ENCODE peak calls at places on chromosome 19, in nine cellular contexts. W, D, U, J, X, Q, Z, R and N are unnamed samples.

GRCh38 chr19:29562299-29563297 is 36.8 kb downstream of the VSTM2B start:
- DNase-seq in W (no peak), D (no peak), U (no peak), J (no peak), X (no peak), Q (no peak), Z (no peak), R (no peak), N (no peak)

GRCh38 chr19:8395621-8396082 is 5.5 kb downstream of the RAB11B start:
- DNase-seq in W (no peak), D (no peak), U (no peak), J (no peak), X (no peak), Q (no peak), Z (no peak), R (no peak), N (no peak)

GRCh38 chr19:51687791-51688664 is 5.1 kb upstream of the SPACA6 start:
- DNase-seq in W (no peak), D (no peak), U (no peak), J (no peak), X (peak), Q (peak), Z (no peak), R (peak), N (peak)

GRCh38 chr19:802497-802887 is 5.2 kb downstream of the PTBP1 start:
- DNase-seq in W (no peak), D (no peak), U (no peak), J (no peak), X (no peak), Q (no peak), Z (no peak), R (no peak), N (no peak)

GRCh38 chr19:38691938-38692457 is 44.5 kb downstream of the ACTN4 start:
- DNase-seq in W (no peak), D (no peak), U (peak), J (no peak), X (no peak), Q (no peak), Z (no peak), R (no peak), N (no peak)

GRCh38 chr19:4354897-4355296 is 11.5 kb downstream of the MPND start:
- DNase-seq in W (no peak), D (no peak), U (no peak), J (no peak), X (no peak), Q (no peak), Z (no peak), R (no peak), N (no peak)

GRCh38 chr19:2371656-2372055 is 11.6 kb downstream of the TMPRSS9 start:
- DNase-seq in W (no peak), D (no peak), U (no peak), J (no peak), X (no peak), Q (no peak), Z (no peak), R (no peak), N (no peak)

GRCh38 chr19:16654621-16655020 is 5.3 kb downstream of the SMIM7 start:
- DNase-seq in W (no peak), D (no peak), U (no peak), J (no peak), X (no peak), Q (no peak), Z (no peak), R (peak), N (peak)

GRCh38 chr19:52221031-52221430 is 31.2 kb downstream of the PPP2R1A start:
- DNase-seq in W (no peak), D (no peak), U (no peak), J (no peak), X (no peak), Q (no peak), Z (no peak), R (no peak), N (no peak)

GRCh38 chr19:571127-571974 is 1.0 kb upstream of the BSG start:
- DNase-seq in W (peak), D (peak), U (no peak), J (no peak), X (no peak), Q (no peak), Z (peak), R (no peak), N (peak)

GRCh38 chr19:11295665-11296245 is at the start of gene TSPAN16:
- DNase-seq in W (no peak), D (no peak), U (no peak), J (no peak), X (no peak), Q (no peak), Z (no peak), R (peak), N (no peak)

GRCh38 chr19:18718846-18719458 is 35.5 kb downstream of the CRTC1 start:
- DNase-seq in W (no peak), D (no peak), U (no peak), J (no peak), X (no peak), Q (no peak), Z (no peak), R (no peak), N (no peak)

GRCh38 chr19:3656073-3656746 is 29.6 kb upstream of the CACTIN start:
- DNase-seq in W (no peak), D (no peak), U (no peak), J (no peak), X (no peak), Q (no peak), Z (no peak), R (no peak), N (no peak)

GRCh38 chr19:11010041-11010440 is 49.2 kb downstream of the SMARCA4 start:
- DNase-seq in W (no peak), D (no peak), U (no peak), J (no peak), X (no peak), Q (no peak), Z (no peak), R (no peak), N (no peak)

GRCh38 chr19:54029930-54030490 is 33.7 kb downstream of the VSTM1 start:
- DNase-seq in W (peak), D (peak), U (peak), J (peak), X (peak), Q (peak), Z (peak), R (peak), N (peak)

GRCh38 chr19:56721714-56722113 is 50.2 kb upstream of the ZNF835 start:
- DNase-seq in W (no peak), D (no peak), U (no peak), J (no peak), X (no peak), Q (no peak), Z (no peak), R (no peak), N (no peak)

GRCh38 chr19:39409886-39410619 is 2.4 kb upstream of the PLEKHG2 start:
- DNase-seq in W (peak), D (peak), U (no peak), J (no peak), X (peak), Q (peak), Z (peak), R (no peak), N (peak)

GRCh38 chr19:48798937-48799336 is 11.9 kb downstream of the BCAT2 start:
- DNase-seq in W (no peak), D (no peak), U (no peak), J (no peak), X (no peak), Q (no peak), Z (peak), R (peak), N (no peak)

GRCh38 chr19:45668342-45668871 is 386 bp downstream of the GIPR start:
- DNase-seq in W (no peak), D (peak), U (no peak), J (no peak), X (no peak), Q (no peak), Z (no peak), R (no peak), N (no peak)

GRCh38 chr19:45075215-45076028 is 856 bp downstream of the ZNF296 start:
- DNase-seq in W (no peak), D (peak), U (peak), J (no peak), X (peak), Q (peak), Z (peak), R (no peak), N (peak)

GRCh38 chr19:2624537-2625091 is 77.9 kb downstream of the GNG7 start:
- DNase-seq in W (no peak), D (peak), U (no peak), J (no peak), X (no peak), Q (peak), Z (peak), R (no peak), N (no peak)

GRCh38 chr19:14054721-14055120 is 7.2 kb downstream of the PALM3 start:
- DNase-seq in W (no peak), D (no peak), U (no peak), J (no peak), X (no peak), Q (no peak), Z (no peak), R (no peak), N (no peak)

GRCh38 chr19:19900574-19901444 is at the start of gene ZNF93:
- DNase-seq in W (peak), D (peak), U (peak), J (peak), X (peak), Q (peak), Z (peak), R (peak), N (no peak)

GRCh38 chr19:10752237-10752912 is 34.5 kb downstream of the DNM2 start:
- DNase-seq in W (no peak), D (no peak), U (no peak), J (no peak), X (no peak), Q (peak), Z (no peak), R (no peak), N (no peak)

GRCh38 chr19:31694761-31695160 is 345.5 kb upstream of the TSHZ3 start:
- DNase-seq in W (no peak), D (no peak), U (no peak), J (no peak), X (no peak), Q (no peak), Z (no peak), R (no peak), N (no peak)

GRCh38 chr19:51784109-51784785 is 10.7 kb upstream of the FPR3 start:
- DNase-seq in W (no peak), D (no peak), U (no peak), J (no peak), X (no peak), Q (no peak), Z (no peak), R (no peak), N (no peak)

GRCh38 chr19:17475541-17476115 is 5.3 kb downstream of the SLC27A1 start:
- DNase-seq in W (no peak), D (no peak), U (no peak), J (no peak), X (peak), Q (peak), Z (no peak), R (no peak), N (no peak)

GRCh38 chr19:46487802-46488445 is 7.7 kb downstream of the PNMA8B start:
- DNase-seq in W (peak), D (peak), U (peak), J (peak), X (peak), Q (peak), Z (peak), R (peak), N (peak)

GRCh38 chr19:16369664-16370576 is 45.3 kb downstream of the KLF2 start:
- DNase-seq in W (peak), D (no peak), U (no peak), J (no peak), X (no peak), Q (no peak), Z (no peak), R (no peak), N (no peak)

GRCh38 chr19:33398361-33399060 is 25.0 kb downstream of the CEBPG start:
- DNase-seq in W (no peak), D (no peak), U (no peak), J (no peak), X (no peak), Q (no peak), Z (no peak), R (no peak), N (no peak)

GRCh38 chr19:40266111-40266510 is 19.0 kb downstream of the AKT2 start:
- DNase-seq in W (no peak), D (no peak), U (no peak), J (no peak), X (no peak), Q (peak), Z (no peak), R (no peak), N (no peak)

GRCh38 chr19:9939301-9939913 is 3.1 kb upstream of the OLFM2 start:
- DNase-seq in W (no peak), D (no peak), U (no peak), J (no peak), X (no peak), Q (no peak), Z (no peak), R (no peak), N (no peak)

GRCh38 chr19:34241513-34242337 is 12.6 kb upstream of the GARRE1 start:
- DNase-seq in W (no peak), D (peak), U (no peak), J (no peak), X (no peak), Q (no peak), Z (peak), R (no peak), N (no peak)

GRCh38 chr19:16591803-16592556 is 19.8 kb upstream of the SLC35E1 start:
- DNase-seq in W (no peak), D (no peak), U (no peak), J (no peak), X (no peak), Q (no peak), Z (no peak), R (no peak), N (no peak)

GRCh38 chr19:6023085-6023682 is 45.2 kb upstream of the RANBP3 start:
- DNase-seq in W (no peak), D (no peak), U (no peak), J (no peak), X (no peak), Q (no peak), Z (no peak), R (no peak), N (no peak)

GRCh38 chr19:7544626-7545025 is 9.1 kb downstream of the PNPLA6 start:
- DNase-seq in W (no peak), D (no peak), U (no peak), J (no peak), X (no peak), Q (no peak), Z (no peak), R (no peak), N (no peak)

GRCh38 chr19:13212759-13213330 is 62.6 kb downstream of the IER2 start:
- DNase-seq in W (peak), D (peak), U (peak), J (peak), X (peak), Q (peak), Z (peak), R (no peak), N (peak)

GRCh38 chr19:17727843-17728242 is 8.6 kb downstream of the MAP1S start:
- DNase-seq in W (no peak), D (no peak), U (no peak), J (no peak), X (no peak), Q (no peak), Z (no peak), R (no peak), N (no peak)